ENCODE peak calls at places on chromosomes 4 and X, in eight cellular contexts. Z, B, A, N, H, X, F and I are unnamed samples.

GRCh38 chr4:156581693-156582092 is 389.9 kb downstream of the PDGFC start:
- DNase-seq in H (no peak), Z (no peak), A (no peak), N (no peak), F (peak), B (no peak), X (no peak), I (peak)

GRCh38 chr4:94352996-94353395 is 10.4 kb upstream of the HPGDS start:
- DNase-seq in Z (peak), H (no peak), B (no peak), F (no peak), A (no peak), N (no peak), X (no peak), I (no peak)

GRCh38 chr4:16205298-16206164 is 20.7 kb downstream of the TAPT1 start:
- DNase-seq in X (peak), N (no peak), B (peak), F (peak), H (no peak), A (no peak), Z (peak), I (peak)

GRCh38 chr4:72467633-72468032 is 101.4 kb downstream of the ADAMTS3 start:
- DNase-seq in H (no peak), N (no peak), Z (no peak), A (no peak), F (no peak), B (no peak), X (no peak), I (no peak)

GRCh38 chrX:152892499-152892898 is 5.4 kb upstream of the ZNF185 start:
- DNase-seq in N (no peak), A (no peak), B (no peak), X (no peak), H (no peak), F (no peak), Z (no peak), I (no peak)

GRCh38 chr4:168558587-168558986 is 61.7 kb downstream of the PALLD start:
- DNase-seq in B (no peak), F (no peak), X (no peak), A (no peak), N (no peak), H (peak), Z (no peak), I (no peak)

GRCh38 chr4:26029512-26030131 is 115.6 kb downstream of the SMIM20 start:
- DNase-seq in X (no peak), H (no peak), B (no peak), N (no peak), A (no peak), F (no peak), Z (no peak), I (no peak)

GRCh38 chr4:6123976-6124375 is 76.4 kb downstream of the JAKMIP1 start:
- DNase-seq in N (no peak), B (no peak), A (no peak), F (no peak), H (no peak), X (no peak), Z (no peak), I (no peak)

GRCh38 chr4:101420661-101421060 is 73.3 kb upstream of the PPP3CA start:
- DNase-seq in B (no peak), N (no peak), H (peak), F (no peak), A (no peak), Z (peak), X (no peak), I (no peak)

GRCh38 chrX:106802388-106803275 is at the start of gene TBC1D8B:
- DNase-seq in X (peak), F (peak), Z (peak), A (peak), N (peak), H (peak), B (peak), I (peak)

GRCh38 chrX:129622757-129623301 is 31.9 kb downstream of the APLN start:
- DNase-seq in F (no peak), B (no peak), Z (no peak), X (no peak), A (no peak), N (no peak), H (no peak), I (no peak)

GRCh38 chr4:113117346-113117677 is 67.9 kb downstream of the ANK2 start:
- DNase-seq in X (no peak), H (no peak), A (no peak), N (no peak), B (no peak), Z (no peak), F (no peak), I (no peak)

GRCh38 chr4:97153042-97153441 is 990.2 kb downstream of the STPG2 start:
- DNase-seq in A (no peak), Z (peak), B (peak), N (no peak), X (no peak), H (no peak), F (peak), I (peak)

GRCh38 chr4:13640149-13640671 is 12.7 kb upstream of the BOD1L1 start:
- DNase-seq in F (peak), H (peak), B (no peak), Z (peak), X (no peak), A (no peak), N (no peak), I (no peak)

GRCh38 chrX:85223359-85223758 is 20.2 kb downstream of the SATL1 start:
- DNase-seq in B (no peak), N (no peak), X (no peak), H (no peak), A (no peak), F (no peak), Z (no peak), I (no peak)

GRCh38 chrX:119503484-119503861 is 35.2 kb downstream of the SLC25A5 start:
- DNase-seq in F (no peak), N (no peak), B (no peak), Z (peak), H (peak), X (peak), A (no peak), I (no peak)

GRCh38 chr4:128846063-128846462 is 36.6 kb downstream of the JADE1 start:
- DNase-seq in H (no peak), N (no peak), F (no peak), B (no peak), X (peak), A (no peak), Z (no peak), I (peak)

GRCh38 chr4:52744588-52744987 is 6.6 kb downstream of the ERVMER34-1 start:
- DNase-seq in N (no peak), Z (no peak), H (no peak), F (no peak), B (no peak), A (no peak), X (no peak), I (no peak)

GRCh38 chrX:153361781-153362397 is 27.9 kb downstream of the ZNF275 start:
- DNase-seq in F (no peak), Z (peak), H (no peak), X (no peak), A (no peak), B (no peak), N (no peak), I (no peak)

GRCh38 chrX:123797543-123798447 is 62.1 kb upstream of the XIAP start:
- DNase-seq in H (no peak), F (no peak), N (no peak), A (no peak), X (no peak), Z (no peak), B (no peak), I (no peak)

GRCh38 chrX:19514791-19515614 is at the start of gene MAP3K15:
- DNase-seq in X (no peak), Z (peak), A (peak), H (peak), B (peak), F (no peak), N (no peak), I (peak)

GRCh38 chr4:26407466-26407865 is 82.8 kb downstream of the CCKAR start:
- DNase-seq in Z (peak), N (no peak), F (no peak), H (no peak), X (no peak), B (no peak), A (no peak), I (no peak)

GRCh38 chrX:42090395-42090794 is 167.0 kb upstream of the CASK start:
- DNase-seq in B (no peak), A (no peak), X (no peak), N (no peak), Z (no peak), H (no peak), F (no peak), I (peak)

GRCh38 chr4:188727746-188728145 is 588.5 kb downstream of the TRIML1 start:
- DNase-seq in B (no peak), X (no peak), N (no peak), H (no peak), F (no peak), Z (peak), A (no peak), I (no peak)

GRCh38 chr4:119835511-119835910 is 206.9 kb upstream of the PDE5A start:
- DNase-seq in H (peak), A (no peak), N (no peak), X (no peak), B (no peak), Z (peak), F (no peak), I (no peak)